ENCODE peak calls at places on chromosomes 11 and 22, in six cellular contexts. B, I, F, W, A and O are unnamed samples.

GRCh38 chr11:63931876-63932275 is 6.9 kb upstream of the NAA40 start:
- DNase-seq in A (no peak), W (no peak), I (no peak), F (no peak), B (no peak), O (no peak)

GRCh38 chr11:130131957-130132850 is 27.4 kb upstream of the ST14 start:
- DNase-seq in B (peak; percentile 79), A (peak; percentile 62), W (no peak), F (no peak), I (peak; percentile 38), O (peak; percentile 35)

GRCh38 chr11:70489276-70489675 is 90.9 kb downstream of the CTTN start:
- DNase-seq in B (no peak), A (no peak), W (peak; percentile 16), I (no peak), F (no peak), O (no peak)

GRCh38 chr11:123640677-123641494 is 13.5 kb downstream of the SCN3B start:
- DNase-seq in B (peak; percentile 50), I (peak; percentile 33), F (no peak), W (no peak), A (peak; percentile 70), O (peak; percentile 61)

GRCh38 chr22:32700186-32700882 is 101.2 kb upstream of the TIMP3 start:
- DNase-seq in I (no peak), A (no peak), W (no peak), B (no peak), F (no peak), O (no peak)

GRCh38 chr22:19515654-19516377 is 8.4 kb downstream of the CLDN5 start:
- DNase-seq in I (no peak), W (peak; percentile 46), B (no peak), F (no peak), A (no peak), O (no peak)

GRCh38 chr11:30719420-30719819 is 133.3 kb upstream of the MPPED2 start:
- DNase-seq in F (no peak), A (no peak), W (no peak), B (no peak), I (no peak), O (peak; percentile 62)

GRCh38 chr11:69497221-69497787 is 15.8 kb downstream of the LINC01488 start:
- DNase-seq in F (peak; percentile 17), A (peak; percentile 55), B (peak; percentile 100), I (no peak), W (peak; percentile 93), O (peak; percentile 81)

GRCh38 chr11:108474664-108475485 is 7.5 kb upstream of the C11orf65 start:
- DNase-seq in W (no peak), B (no peak), F (no peak), I (no peak), A (no peak), O (no peak)

GRCh38 chr22:35399678-35400334 is at the start of gene MCM5:
- DNase-seq in A (peak; percentile 99), W (peak; percentile 98), I (peak; percentile 96), B (peak; percentile 98), F (peak; percentile 89), O (peak; percentile 94)

GRCh38 chr22:33465554-33465953 is 407.4 kb upstream of the SYN3 start:
- DNase-seq in F (no peak), W (no peak), I (no peak), A (no peak), B (no peak), O (no peak)

GRCh38 chr22:29320546-29320945 is 5.0 kb upstream of the RASL10A start:
- DNase-seq in I (no peak), F (no peak), W (no peak), B (no peak), A (no peak), O (no peak)

GRCh38 chr11:20022363-20023081 is 137.8 kb downstream of the DBX1 start:
- DNase-seq in W (no peak), I (no peak), A (peak; percentile 61), F (no peak), B (peak; percentile 67), O (peak; percentile 59)

GRCh38 chr22:44907765-44908737 is 101.8 kb downstream of the PHF21B start:
- DNase-seq in B (no peak), A (no peak), I (no peak), F (no peak), W (no peak), O (no peak)

GRCh38 chr11:2471048-2471803 is 26.4 kb downstream of the KCNQ1 start:
- DNase-seq in F (no peak), W (no peak), B (no peak), A (no peak), I (no peak), O (no peak)

GRCh38 chr11:120924109-120924508 is 99.8 kb upstream of the TBCEL start:
- DNase-seq in F (no peak), W (no peak), A (no peak), B (no peak), I (no peak), O (no peak)

GRCh38 chr11:63906585-63906984 is 10.4 kb downstream of the RCOR2 start:
- DNase-seq in B (no peak), F (no peak), I (peak; percentile 23), A (peak; percentile 45), W (no peak), O (no peak)

GRCh38 chr22:19360300-19360792 is 68.8 kb upstream of the CLTCL1 start:
- DNase-seq in W (no peak), A (no peak), I (no peak), B (no peak), F (no peak), O (no peak)

GRCh38 chr11:25163421-25163820 is 666.6 kb downstream of the LUZP2 start:
- DNase-seq in W (no peak), B (no peak), A (no peak), F (no peak), I (no peak), O (no peak)

GRCh38 chr11:12769834-12770345 is 95.7 kb downstream of the TEAD1 start:
- DNase-seq in F (no peak), I (no peak), A (peak; percentile 21), B (no peak), W (no peak), O (no peak)

GRCh38 chr11:64319421-64319761 is 1.5 kb downstream of the PRDX5 start:
- DNase-seq in W (no peak), I (no peak), F (no peak), A (no peak), B (no peak), O (no peak)

GRCh38 chr11:20259506-20259905 is 99.2 kb upstream of the DBX1 start:
- DNase-seq in A (no peak), W (no peak), B (peak; percentile 80), I (no peak), F (no peak), O (no peak)

GRCh38 chr22:42697542-42698013 is 23.1 kb downstream of the A4GALT start:
- DNase-seq in B (peak; percentile 93), W (peak; percentile 95), I (no peak), F (no peak), A (no peak), O (no peak)

GRCh38 chr11:83070878-83071640 is 638 bp downstream of the RAB30 start:
- DNase-seq in F (peak; percentile 33), B (peak; percentile 29), W (peak; percentile 77), I (no peak), A (peak; percentile 52), O (peak; percentile 30)

GRCh38 chr11:78653294-78653909 is 78.7 kb upstream of the NARS2 start:
- DNase-seq in B (no peak), A (no peak), I (no peak), W (no peak), F (no peak), O (no peak)

GRCh38 chr11:83611616-83612015 is 325.4 kb upstream of the CCDC90B start:
- DNase-seq in W (no peak), I (no peak), B (no peak), F (no peak), A (no peak), O (no peak)

GRCh38 chr11:36187618-36188017 is 101.6 kb downstream of the COMMD9 start:
- DNase-seq in A (no peak), F (no peak), B (peak; percentile 20), I (no peak), W (no peak), O (no peak)

GRCh38 chr11:119468511-119468910 is 45.5 kb upstream of the THY1 start:
- DNase-seq in W (no peak), F (no peak), B (no peak), I (no peak), A (no peak), O (no peak)

GRCh38 chr11:75563978-75564552 is 2.0 kb downstream of the SERPINH1 start:
- DNase-seq in I (no peak), F (no peak), W (peak; percentile 96), A (peak; percentile 66), B (peak; percentile 94), O (no peak)

GRCh38 chr11:71247551-71248250 is 4.7 kb downstream of the SHANK2 start:
- DNase-seq in B (no peak), I (no peak), F (no peak), W (peak; percentile 45), A (no peak), O (peak; percentile 64)

GRCh38 chr11:64447717-64448598 is 89.0 kb downstream of the RPS6KA4 start:
- DNase-seq in F (no peak), I (no peak), A (no peak), B (peak; percentile 85), W (peak; percentile 88), O (no peak)

GRCh38 chr11:122068096-122068495 is 47.9 kb downstream of the BLID start:
- DNase-seq in A (no peak), F (no peak), W (no peak), I (no peak), B (no peak), O (no peak)

GRCh38 chr22:46477967-46478635 is 59.3 kb downstream of the CELSR1 start:
- DNase-seq in B (no peak), I (no peak), A (no peak), W (no peak), F (no peak), O (no peak)

GRCh38 chr11:125163431-125164011 is 1.0 kb upstream of the PKNOX2 start:
- DNase-seq in I (no peak), F (no peak), W (peak; percentile 38), A (no peak), B (no peak), O (peak; percentile 70)

GRCh38 chr11:70176940-70177689 is 26.0 kb upstream of the FADD start:
- DNase-seq in A (peak; percentile 80), I (peak; percentile 12), F (no peak), B (no peak), W (peak; percentile 79), O (peak; percentile 33)

GRCh38 chr11:114075891-114076441 is 16.5 kb downstream of the ZBTB16 start:
- DNase-seq in I (peak; percentile 32), A (peak; percentile 64), B (peak; percentile 68), W (peak; percentile 86), F (no peak), O (peak; percentile 46)

GRCh38 chr11:48087974-48088681 is 107.8 kb downstream of the PTPRJ start:
- DNase-seq in F (no peak), I (no peak), W (no peak), A (no peak), B (no peak), O (no peak)

GRCh38 chr11:72793081-72793451 is 781 bp downstream of the STARD10 start:
- DNase-seq in F (no peak), W (no peak), B (no peak), I (no peak), A (no peak), O (no peak)

GRCh38 chr22:26845016-26845728 is 187.8 kb downstream of the MIAT start:
- DNase-seq in W (no peak), A (no peak), B (no peak), I (no peak), F (no peak), O (no peak)